ENCODE peak calls at places on chromosomes 3 and 15, in five cellular contexts. S, N, E, H and T are unnamed samples.

GRCh38 chr15:31266712-31267111 is 59.9 kb upstream of the KLF13 start:
- DNase-seq in N (no peak), H (no peak), E (no peak), S (no peak), T (no peak)

GRCh38 chr3:125512135-125512920 is 7.7 kb downstream of the SNX4 start:
- DNase-seq in N (no peak), H (no peak), E (peak), S (peak), T (no peak)

GRCh38 chr3:41600616-41601015 is 361.3 kb downstream of the ULK4 start:
- DNase-seq in S (peak), E (no peak), N (no peak), H (no peak), T (no peak)

GRCh38 chr3:124509884-124510283 is 220.4 kb upstream of the UMPS start:
- DNase-seq in H (no peak), S (no peak), E (no peak), N (no peak), T (no peak)

GRCh38 chr3:158749526-158749925 is 17.3 kb upstream of the RARRES1 start:
- DNase-seq in E (no peak), H (no peak), S (no peak), N (no peak), T (no peak)

GRCh38 chr3:72203613-72204349 is 418.8 kb upstream of the PROK2 start:
- DNase-seq in H (no peak), N (no peak), E (no peak), S (no peak), T (no peak)

GRCh38 chr3:30606301-30607031 is at the start of gene TGFBR2:
- DNase-seq in E (peak), N (peak), H (peak), S (peak), T (peak)

GRCh38 chr15:69415381-69415780 is 1.2 kb downstream of the KIF23 start:
- DNase-seq in S (peak), N (no peak), E (no peak), H (no peak), T (no peak)

GRCh38 chr3:33940736-33941135 is 142.3 kb downstream of the PDCD6IP start:
- DNase-seq in H (no peak), E (no peak), S (no peak), N (no peak), T (no peak)

GRCh38 chr3:170419301-170420087 is 826 bp downstream of the CLDN11 start:
- DNase-seq in N (no peak), S (peak), H (no peak), E (peak), T (no peak)

GRCh38 chr3:149388001-149388435 is 10.6 kb upstream of the TM4SF1 start:
- DNase-seq in H (no peak), N (no peak), S (peak), E (peak), T (no peak)